ENCODE peak calls at places on chromosome 2, in nine cellular contexts. I is IMR-90, G is GM23248, R is neuronal stem cell, M is PC-9, W is fibroblast of lung, X is hepatocyte, E is endothelial cell of umbilical vein, N is HCT116. O is an unnamed sample.

GRCh38 chr2:25672500-25673169 is 742 bp downstream of the DTNB start:
- DNase-seq in I (peak; percentile 22), G (peak; percentile 65), R (peak; percentile 48), M (peak; percentile 43), W (peak; percentile 49), X (peak; percentile 76), E (peak; percentile 43), N (no peak), O (peak; percentile 49)

GRCh38 chr2:31324000-31324633 is 90.2 kb downstream of the EHD3 start:
- DNase-seq in I (no peak), G (peak; percentile 53), R (no peak), M (peak; percentile 65), W (no peak), X (no peak), E (peak; percentile 16), N (no peak), O (peak; percentile 49)

GRCh38 chr2:50808694-50809093 is 223.2 kb downstream of the NRXN1 start:
- DNase-seq in I (no peak), G (no peak), R (no peak), M (peak; percentile 1), W (no peak), X (no peak), E (no peak), N (no peak), O (no peak)

GRCh38 chr2:144350151-144350802 is 169.6 kb downstream of the ZEB2 start:
- DNase-seq in I (peak; percentile 25), G (peak; percentile 23), R (no peak), M (no peak), W (peak; percentile 80), X (no peak), E (peak; percentile 99), N (no peak), O (peak; percentile 75)

GRCh38 chr2:214103199-214104001 is 307.5 kb upstream of the VWC2L start:
- DNase-seq in I (peak; percentile 25), G (no peak), R (no peak), M (peak; percentile 59), W (peak; percentile 1), X (peak; percentile 26), E (peak; percentile 35), N (no peak), O (peak; percentile 39)

GRCh38 chr2:207221731-207222130 is 56.0 kb upstream of the KLF7 start:
- DNase-seq in I (no peak), G (no peak), R (no peak), M (no peak), W (no peak), X (no peak), E (no peak), N (no peak), O (no peak)

GRCh38 chr2:21372654-21373053 is 248.9 kb downstream of the TDRD15 start:
- DNase-seq in I (peak; percentile 50), G (peak; percentile 2), R (no peak), M (no peak), W (no peak), X (peak; percentile 54), E (no peak), N (no peak), O (peak; percentile 17)

GRCh38 chr2:162435676-162436075 is 91.7 kb downstream of the GCA start:
- DNase-seq in I (no peak), G (no peak), R (no peak), M (no peak), W (peak; percentile 33), X (no peak), E (no peak), N (no peak), O (peak; percentile 24)

GRCh38 chr2:98463081-98463481 is 18.4 kb downstream of the INPP4A start:
- DNase-seq in I (no peak), G (no peak), R (no peak), M (no peak), W (no peak), X (no peak), E (no peak), N (no peak), O (no peak)

GRCh38 chr2:150234787-150235512 is 252.5 kb downstream of the RND3 start:
- DNase-seq in I (peak; percentile 93), G (peak; percentile 96), R (no peak), M (no peak), W (peak; percentile 90), X (no peak), E (peak; percentile 84), N (no peak), O (peak; percentile 62)

GRCh38 chr2:218269900-218270720 is at the start of the genes AAMP and PNKD:
- DNase-seq in I (peak; percentile 99), G (peak; percentile 100), R (peak; percentile 100), M (peak; percentile 94), W (peak; percentile 99), X (peak; percentile 100), E (peak; percentile 100), N (peak; percentile 98), O (peak; percentile 99)

GRCh38 chr2:239610457-239611221 is 209.8 kb upstream of the HDAC4 start:
- DNase-seq in I (no peak), G (no peak), R (no peak), M (no peak), W (no peak), X (no peak), E (no peak), N (no peak), O (no peak)

GRCh38 chr2:156319811-156320490 is 12.6 kb downstream of the NR4A2 start:
- DNase-seq in I (peak; percentile 49), G (peak; percentile 38), R (peak; percentile 27), M (no peak), W (peak; percentile 32), X (peak; percentile 39), E (no peak), N (no peak), O (no peak)

GRCh38 chr2:232385660-232386489 is 7.3 kb downstream of the ALPP start:
- DNase-seq in I (peak; percentile 81), G (peak; percentile 76), R (no peak), M (peak; percentile 98), W (peak; percentile 94), X (peak; percentile 83), E (peak; percentile 17), N (peak; percentile 33), O (peak; percentile 77)

GRCh38 chr2:79935771-79936657 is 368.5 kb downstream of the LRRTM1 start:
- DNase-seq in I (peak; percentile 84), G (peak; percentile 83), R (peak; percentile 49), M (peak; percentile 38), W (peak; percentile 49), X (peak; percentile 81), E (peak; percentile 12), N (no peak), O (peak; percentile 58)

GRCh38 chr2:227228061-227228667 is 63.7 kb downstream of the COL4A3 start:
- DNase-seq in I (no peak), G (peak; percentile 77), R (no peak), M (peak; percentile 57), W (peak; percentile 11), X (no peak), E (no peak), N (no peak), O (peak; percentile 49)

GRCh38 chr2:64463784-64464183 is 9.8 kb downstream of the LGALSL start:
- DNase-seq in I (peak; percentile 61), G (peak; percentile 86), R (no peak), M (no peak), W (peak; percentile 73), X (no peak), E (no peak), N (no peak), O (peak; percentile 68)

GRCh38 chr2:206805922-206806607 is 40.7 kb downstream of the FASTKD2 start:
- DNase-seq in I (no peak), G (peak; percentile 11), R (no peak), M (no peak), W (no peak), X (no peak), E (peak; percentile 5), N (no peak), O (peak; percentile 24)

GRCh38 chr2:101442667-101443061 is 32.2 kb downstream of the RFX8 start:
- DNase-seq in I (no peak), G (peak; percentile 20), R (no peak), M (no peak), W (no peak), X (no peak), E (no peak), N (peak; percentile 12), O (peak; percentile 12)

GRCh38 chr2:67259581-67260347 is 137.4 kb upstream of the ETAA1 start:
- DNase-seq in I (peak; percentile 94), G (peak; percentile 95), R (no peak), M (peak; percentile 87), W (peak; percentile 97), X (peak; percentile 33), E (peak; percentile 61), N (no peak), O (peak; percentile 86)

GRCh38 chr2:159169187-159169586 is 117.3 kb downstream of the WDSUB1 start:
- DNase-seq in I (peak; percentile 25), G (no peak), R (no peak), M (no peak), W (peak; percentile 62), X (no peak), E (peak; percentile 84), N (no peak), O (no peak)
- H3K4me2 ChIP-seq in I (no peak overlapping the region), G (no peak overlapping the region), R (no peak overlapping the region), M (no peak overlapping the region), W (no peak overlapping the region), X (no peak overlapping the region), E (peak overlapping the region; percentile 39), N (no peak overlapping the region), O (no peak overlapping the region)

GRCh38 chr2:223600056-223600455 is 2.1 kb downstream of the SCG2 start:
- DNase-seq in I (peak; percentile 28), G (no peak), R (no peak), M (no peak), W (no peak), X (no peak), E (no peak), N (no peak), O (no peak)
- H3K4me2 ChIP-seq in I (no peak overlapping the region), G (peak overlapping the region; percentile 73), R (no peak overlapping the region), M (no peak overlapping the region), W (peak overlapping the region; percentile 15), X (no peak overlapping the region), E (no peak overlapping the region), N (peak overlapping the region; percentile 29), O (no peak overlapping the region)

GRCh38 chr2:211930331-211930730 is 608.3 kb downstream of the ERBB4 start:
- DNase-seq in I (no peak), G (no peak), R (no peak), M (no peak), W (peak; percentile 5), X (no peak), E (no peak), N (no peak), O (no peak)

GRCh38 chr2:211928186-211928585 is 610.4 kb downstream of the ERBB4 start:
- DNase-seq in I (no peak), G (no peak), R (peak; percentile 5), M (no peak), W (no peak), X (no peak), E (no peak), N (no peak), O (no peak)

DNA sequence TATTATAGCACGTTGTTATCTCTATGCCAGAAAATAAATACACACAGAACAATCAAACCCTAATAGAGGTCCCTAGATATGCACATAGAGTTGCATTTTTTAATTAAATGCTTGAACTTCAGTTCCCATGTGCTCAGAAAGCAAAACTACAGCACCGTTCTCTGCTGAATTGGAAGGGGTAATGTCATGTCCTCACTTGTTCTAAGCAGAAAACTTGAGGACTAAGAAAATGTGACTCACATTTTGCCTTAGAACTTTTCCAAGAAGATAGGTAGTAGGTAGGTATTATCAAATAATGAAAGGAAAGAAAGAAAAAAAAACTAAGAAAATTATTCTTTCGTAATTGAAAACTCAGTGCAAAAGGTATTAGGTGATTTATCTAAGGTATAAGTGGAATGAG is 607.3 kb downstream of the ERBB4 start:
- DNase-seq in I (no peak), G (no peak), R (no peak), M (no peak), W (no peak), X (no peak), E (no peak), N (no peak), O (no peak)
- H3K4me2 ChIP-seq in I (no peak overlapping the region), G (no peak overlapping the region), R (no peak overlapping the region), M (no peak overlapping the region), W (no peak overlapping the region), X (no peak overlapping the region), E (no peak overlapping the region), N (no peak overlapping the region), O (no peak overlapping the region)

GRCh38 chr2:121429119-121429903 is 101.4 kb upstream of the RNU4ATAC start:
- DNase-seq in I (peak; percentile 51), G (no peak), R (no peak), M (no peak), W (peak; percentile 80), X (peak; percentile 7), E (no peak), N (no peak), O (no peak)
- H3K4me2 ChIP-seq in I (no peak overlapping the region), G (no peak overlapping the region), R (no peak overlapping the region), M (no peak overlapping the region), W (no peak overlapping the region), X (peak overlapping the region; percentile 51), E (no peak overlapping the region), N (no peak overlapping the region), O (no peak overlapping the region)